ENCODE peak calls at places on chromosomes 5 and 9, in five cellular contexts. One of them, this sample, is unnamed. For H3K4me1, the result is how much of the 10 kb centered on the place peaks cover.

GRCh38 chr5:64947031-64947430 is 178.3 kb downstream of the CWC27 start:
- DNase-seq in right atrium auricular region: no peak
- DNase-seq in right lobe of liver: no peak
- DNase-seq in breast epithelium: no peak
- DNase-seq in astrocyte: peak
- DNase-seq in this sample: no peak

GRCh38 chr5:66100851-66101250 is 43.2 kb upstream of the SREK1 start:
- DNase-seq in breast epithelium: no peak
- DNase-seq in astrocyte: no peak
- DNase-seq in right lobe of liver: no peak
- DNase-seq in right atrium auricular region: no peak
- DNase-seq in this sample: no peak

GRCh38 chr9:16154570-16155078 is 601.8 kb downstream of the CCDC171 start:
- DNase-seq in breast epithelium: no peak
- DNase-seq in astrocyte: no peak
- DNase-seq in right lobe of liver: peak
- DNase-seq in right atrium auricular region: no peak
- DNase-seq in this sample: peak

GRCh38 chr5:106757672-106758071 is 913.1 kb downstream of the EFNA5 start:
- DNase-seq in breast epithelium: no peak
- DNase-seq in right lobe of liver: no peak
- DNase-seq in right atrium auricular region: no peak
- DNase-seq in astrocyte: no peak
- DNase-seq in this sample: no peak

GRCh38 chr5:5804834-5805233 is 382.4 kb downstream of the ICE1 start:
- DNase-seq in right atrium auricular region: no peak
- DNase-seq in breast epithelium: no peak
- DNase-seq in right lobe of liver: no peak
- DNase-seq in astrocyte: no peak
- DNase-seq in this sample: no peak

GRCh38 chr5:179805070-179805528 is 1.6 kb downstream of the MGAT4B start:
- DNase-seq in astrocyte: no peak
- DNase-seq in breast epithelium: no peak
- DNase-seq in right atrium auricular region: no peak
- DNase-seq in right lobe of liver: peak
- DNase-seq in this sample: no peak

GRCh38 chr9:37364751-37365360 is 57.6 kb upstream of the GRHPR start:
- DNase-seq in astrocyte: no peak
- DNase-seq in right lobe of liver: no peak
- DNase-seq in breast epithelium: no peak
- DNase-seq in right atrium auricular region: no peak
- DNase-seq in this sample: no peak

GRCh38 chr5:143683459-143683858 is 128.5 kb upstream of the HMHB1 start:
- DNase-seq in right atrium auricular region: no peak
- DNase-seq in astrocyte: no peak
- DNase-seq in right lobe of liver: no peak
- DNase-seq in breast epithelium: no peak
- DNase-seq in this sample: no peak

GRCh38 chr5:108093186-108093585 is 288.7 kb downstream of the FBXL17 start:
- DNase-seq in right lobe of liver: no peak
- DNase-seq in breast epithelium: no peak
- DNase-seq in astrocyte: peak
- DNase-seq in right atrium auricular region: no peak
- DNase-seq in this sample: no peak
- H3K4me1 ChIP-seq in right lobe of liver: under half
- H3K4me1 ChIP-seq in breast epithelium: under half
- H3K4me1 ChIP-seq in astrocyte: under half
- H3K4me1 ChIP-seq in right atrium auricular region: under half
- H3K4me1 ChIP-seq in this sample: under half

GRCh38 chr9:89444212-89444611 is 53.7 kb downstream of the SEMA4D start:
- DNase-seq in astrocyte: no peak
- DNase-seq in breast epithelium: no peak
- DNase-seq in right lobe of liver: no peak
- DNase-seq in right atrium auricular region: no peak
- DNase-seq in this sample: no peak
- H3K4me1 ChIP-seq in astrocyte: under half
- H3K4me1 ChIP-seq in breast epithelium: under half
- H3K4me1 ChIP-seq in right lobe of liver: under half
- H3K4me1 ChIP-seq in right atrium auricular region: under half
- H3K4me1 ChIP-seq in this sample: under half

DNA sequence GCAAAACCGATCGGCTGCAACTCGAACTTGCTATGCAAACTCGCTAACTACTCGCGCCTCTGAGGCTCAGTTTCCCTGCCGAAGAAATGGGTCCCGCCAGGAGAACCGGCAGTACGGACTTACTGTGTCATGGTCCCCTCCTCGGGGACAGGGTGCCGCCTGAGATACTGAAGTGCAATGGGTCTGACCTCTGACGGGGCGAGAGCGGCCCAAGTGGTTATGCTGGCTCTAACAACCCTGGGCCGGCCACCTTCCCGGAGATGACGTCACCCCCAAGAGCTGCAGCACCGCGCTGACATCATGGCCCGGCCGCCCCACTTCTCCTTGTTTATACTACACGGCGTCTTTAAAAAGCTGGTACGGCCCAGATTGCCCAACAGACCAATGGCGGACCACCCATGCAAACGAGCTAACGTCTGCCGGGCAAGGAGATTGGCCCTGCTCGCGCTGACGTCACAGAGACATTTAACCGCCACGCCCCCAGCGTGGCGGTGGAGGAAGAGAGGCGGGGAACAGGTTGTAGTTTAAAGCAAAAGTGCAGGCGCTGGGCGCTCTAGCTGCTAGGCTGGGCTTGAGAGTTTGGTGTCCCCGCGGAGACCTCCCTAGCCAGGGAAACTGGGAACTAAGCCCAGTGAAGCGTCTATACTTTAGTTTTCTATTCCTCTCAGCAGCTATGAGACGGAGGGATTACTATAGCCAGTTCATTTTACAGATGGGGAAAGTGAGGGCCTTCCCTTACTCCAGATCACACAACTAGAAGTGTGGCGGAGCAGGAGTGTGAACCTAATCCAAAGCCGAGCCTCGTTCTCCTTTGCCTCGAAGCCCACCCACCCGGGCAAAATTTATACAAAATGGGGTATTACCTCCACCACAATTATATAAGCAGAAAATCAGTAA is 654 bp upstream of the RNF44 start:
- DNase-seq in right lobe of liver: peak
- DNase-seq in astrocyte: peak
- DNase-seq in right atrium auricular region: peak
- DNase-seq in breast epithelium: peak
- DNase-seq in this sample: peak
- H3K4me1 ChIP-seq in right lobe of liver: under half
- H3K4me1 ChIP-seq in astrocyte: under half
- H3K4me1 ChIP-seq in right atrium auricular region: half or more
- H3K4me1 ChIP-seq in breast epithelium: under half
- H3K4me1 ChIP-seq in this sample: under half

GRCh38 chr9:104915739-104916138 is 12.2 kb downstream of the ABCA1 start:
- DNase-seq in right atrium auricular region: no peak
- DNase-seq in breast epithelium: no peak
- DNase-seq in right lobe of liver: no peak
- DNase-seq in astrocyte: no peak
- DNase-seq in this sample: no peak

GRCh38 chr9:104915049-104915448 is 12.9 kb downstream of the ABCA1 start:
- DNase-seq in breast epithelium: no peak
- DNase-seq in right atrium auricular region: no peak
- DNase-seq in astrocyte: no peak
- DNase-seq in right lobe of liver: no peak
- DNase-seq in this sample: no peak

GRCh38 chr9:104914458-104914857 is 13.5 kb downstream of the ABCA1 start:
- DNase-seq in right atrium auricular region: no peak
- DNase-seq in astrocyte: no peak
- DNase-seq in breast epithelium: no peak
- DNase-seq in right lobe of liver: no peak
- DNase-seq in this sample: no peak

GRCh38 chr9:104911029-104911607 is 16.8 kb downstream of the ABCA1 start:
- DNase-seq in right lobe of liver: no peak
- DNase-seq in breast epithelium: no peak
- DNase-seq in astrocyte: peak
- DNase-seq in right atrium auricular region: no peak
- DNase-seq in this sample: no peak

GRCh38 chr9:104912606-104913005 is 15.3 kb downstream of the ABCA1 start:
- DNase-seq in right atrium auricular region: no peak
- DNase-seq in astrocyte: no peak
- DNase-seq in right lobe of liver: no peak
- DNase-seq in breast epithelium: no peak
- DNase-seq in this sample: no peak
- H3K4me1 ChIP-seq in right atrium auricular region: half or more
- H3K4me1 ChIP-seq in astrocyte: under half
- H3K4me1 ChIP-seq in right lobe of liver: under half
- H3K4me1 ChIP-seq in breast epithelium: under half
- H3K4me1 ChIP-seq in this sample: under half

GRCh38 chr9:125906144-125906543 is 159.0 kb downstream of the PBX3 start:
- DNase-seq in breast epithelium: no peak
- DNase-seq in right lobe of liver: no peak
- DNase-seq in astrocyte: peak
- DNase-seq in right atrium auricular region: no peak
- DNase-seq in this sample: no peak
- H3K4me1 ChIP-seq in breast epithelium: under half
- H3K4me1 ChIP-seq in right lobe of liver: under half
- H3K4me1 ChIP-seq in astrocyte: under half
- H3K4me1 ChIP-seq in right atrium auricular region: under half
- H3K4me1 ChIP-seq in this sample: under half

DNA sequence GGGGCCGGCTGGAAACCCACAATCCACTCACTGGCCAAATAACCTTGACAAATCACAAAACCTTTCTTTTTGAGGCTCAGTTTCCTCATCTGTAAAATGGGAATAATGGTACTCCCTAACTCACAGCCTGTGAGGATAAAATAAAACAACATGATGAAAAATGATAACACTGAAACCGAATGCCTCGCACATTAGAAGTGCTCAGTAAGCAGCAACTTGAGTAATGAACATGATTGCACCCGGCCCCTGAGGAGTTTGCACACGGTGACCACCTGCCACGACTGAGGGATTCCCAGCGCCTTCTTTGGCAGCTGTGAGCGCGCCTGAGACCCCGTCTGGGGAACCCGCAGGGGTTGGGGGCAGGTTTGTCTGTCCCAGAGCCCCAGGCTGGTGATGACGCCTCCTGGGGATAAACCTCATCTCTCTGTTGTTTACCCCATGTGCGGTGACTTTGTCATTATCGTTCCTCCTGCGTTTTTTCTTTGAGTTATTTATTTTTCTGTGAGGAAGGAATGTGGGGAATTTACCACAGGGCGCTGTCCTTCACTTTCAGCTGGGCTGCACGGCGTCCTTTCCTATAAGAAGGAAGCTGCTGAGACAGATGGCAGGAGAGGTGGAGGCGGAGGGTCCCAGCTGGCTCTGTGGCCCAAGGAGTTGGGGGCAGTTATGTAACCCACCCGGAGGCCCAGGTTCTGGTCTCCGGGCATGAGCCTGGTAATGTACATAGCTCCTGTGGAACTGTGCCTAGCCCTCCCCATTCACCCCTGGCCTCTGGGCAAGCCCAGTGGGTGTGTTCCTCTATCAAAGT is 3.0 kb upstream of the SYNPO start:
- DNase-seq in astrocyte: peak
- DNase-seq in breast epithelium: no peak
- DNase-seq in right atrium auricular region: no peak
- DNase-seq in right lobe of liver: no peak
- DNase-seq in this sample: no peak
- H3K4me1 ChIP-seq in astrocyte: half or more
- H3K4me1 ChIP-seq in breast epithelium: under half
- H3K4me1 ChIP-seq in right atrium auricular region: half or more
- H3K4me1 ChIP-seq in right lobe of liver: under half
- H3K4me1 ChIP-seq in this sample: half or more

GRCh38 chr5:1511651-1512540 is 11.9 kb downstream of the LPCAT1 start:
- DNase-seq in right lobe of liver: peak
- DNase-seq in breast epithelium: no peak
- DNase-seq in right atrium auricular region: peak
- DNase-seq in astrocyte: no peak
- DNase-seq in this sample: peak

GRCh38 chr5:1512541-1513291 is 11.0 kb downstream of the LPCAT1 start:
- DNase-seq in right atrium auricular region: peak
- DNase-seq in breast epithelium: peak
- DNase-seq in astrocyte: no peak
- DNase-seq in right lobe of liver: peak
- DNase-seq in this sample: peak

GRCh38 chr5:1514027-1514818 is 9.5 kb downstream of the LPCAT1 start:
- DNase-seq in astrocyte: no peak
- DNase-seq in right atrium auricular region: peak
- DNase-seq in breast epithelium: peak
- DNase-seq in right lobe of liver: peak
- DNase-seq in this sample: peak

GRCh38 chr5:1515311-1515920 is 8.3 kb downstream of the LPCAT1 start:
- DNase-seq in right lobe of liver: peak
- DNase-seq in right atrium auricular region: peak
- DNase-seq in breast epithelium: peak
- DNase-seq in astrocyte: no peak
- DNase-seq in this sample: peak

DNA sequence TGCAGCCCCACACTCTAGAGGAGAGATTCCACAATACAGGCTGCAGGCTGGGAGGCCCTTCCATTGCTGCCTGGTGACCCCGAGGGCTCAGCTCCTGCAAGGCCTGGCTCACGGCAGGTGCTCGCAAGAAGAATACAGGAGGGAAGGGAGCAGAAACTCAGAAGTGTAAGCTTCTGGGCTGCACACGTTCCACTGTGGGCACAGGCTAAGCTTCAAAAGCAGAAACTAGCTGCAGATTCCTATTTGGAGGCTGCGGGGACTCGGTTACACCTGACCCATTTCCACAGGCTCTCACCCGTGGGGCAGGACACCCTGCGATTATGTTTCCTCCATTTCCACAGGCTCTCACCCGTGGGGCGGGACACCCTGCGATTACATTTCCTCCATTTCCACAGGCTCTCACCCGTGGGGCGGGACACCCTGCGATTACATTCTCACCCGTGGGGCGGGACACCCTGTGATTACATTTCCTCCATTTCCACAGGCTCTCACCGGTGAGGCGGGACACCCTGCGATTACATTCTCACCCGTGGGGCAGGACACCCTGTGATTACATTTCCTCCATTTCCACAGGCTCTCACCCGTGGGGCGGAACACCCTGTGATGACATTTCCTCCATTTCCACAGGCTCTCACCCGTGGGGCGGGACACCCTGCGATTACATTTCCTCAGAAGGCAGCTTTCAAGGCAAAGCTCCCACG is 10.3 kb downstream of the LPCAT1 start:
- DNase-seq in right lobe of liver: peak
- DNase-seq in breast epithelium: peak
- DNase-seq in astrocyte: no peak
- DNase-seq in right atrium auricular region: peak
- DNase-seq in this sample: peak
- H3K4me1 ChIP-seq in right lobe of liver: under half
- H3K4me1 ChIP-seq in breast epithelium: under half
- H3K4me1 ChIP-seq in astrocyte: under half
- H3K4me1 ChIP-seq in right atrium auricular region: under half
- H3K4me1 ChIP-seq in this sample: under half

This sample was measured in ascending aorta.